ENCODE peak calls at places on chromosomes 6 and 20, in four cellular contexts. H is Kasumi-1; E is CD8-positive, alpha-beta T cell; Z is neural crest cell. N is an unnamed sample.

GRCh38 chr20:62603021-62603906 is 39.0 kb upstream of the SLCO4A1 start:
- DNase-seq in H (peak; percentile 95), E (peak; percentile 57), Z (no peak), N (peak; percentile 63)

GRCh38 chr6:11093065-11093590 is 506 bp upstream of the SMIM13 start:
- DNase-seq in H (no peak), E (no peak), Z (no peak), N (peak; percentile 39)

GRCh38 chr6:5782783-5783567 is 223.8 kb downstream of the NRN1 start:
- DNase-seq in H (no peak), E (no peak), Z (no peak), N (no peak)

GRCh38 chr20:59481082-59482018 is 123.0 kb upstream of the PHACTR3 start:
- DNase-seq in H (no peak), E (no peak), Z (no peak), N (no peak)

GRCh38 chr6:101393291-101394251 is at the start of gene GRIK2:
- DNase-seq in H (peak; percentile 65), E (no peak), Z (peak; percentile 63), N (peak; percentile 81)

GRCh38 chr6:54291146-54291545 is 17.1 kb upstream of the TINAG start:
- DNase-seq in H (peak; percentile 9), E (no peak), Z (no peak), N (peak; percentile 78)

GRCh38 chr6:84408028-84408427 is 180.6 kb upstream of the CEP162 start:
- DNase-seq in H (no peak), E (no peak), Z (no peak), N (no peak)

GRCh38 chr20:33689973-33690372 is 3.8 kb upstream of the E2F1 start:
- DNase-seq in H (peak; percentile 80), E (peak; percentile 75), Z (no peak), N (no peak)

GRCh38 chr6:63610944-63611343 is 24.7 kb upstream of the PHF3 start:
- DNase-seq in H (no peak), E (no peak), Z (no peak), N (no peak)

GRCh38 chr6:35722121-35722761 is 14.6 kb upstream of the ARMC12 start:
- DNase-seq in H (no peak), E (no peak), Z (no peak), N (no peak)

GRCh38 chr6:143187173-143187908 is 126.7 kb downstream of the AIG1 start:
- DNase-seq in H (no peak), E (no peak), Z (no peak), N (no peak)

GRCh38 chr6:107353773-107354382 is 105.5 kb downstream of the PDSS2 start:
- DNase-seq in H (no peak), E (no peak), Z (no peak), N (no peak)

GRCh38 chr6:111662192-111662793 is 56.6 kb upstream of the TRAF3IP2 start:
- DNase-seq in H (no peak), E (no peak), Z (no peak), N (no peak)

N was measured in A673.